ENCODE peak calls at places on chromosomes 5 and 9, in nine cellular contexts. R is AG09309, G is transverse colon, N is GM20000, L is tibial artery, M is lower leg skin, U is heart left ventricle, E is right atrium auricular region, F is foreskin keratinocyte. D is an unnamed sample.

GRCh38 chr9:134230092-134230941 is 66.0 kb upstream of the RNU6ATAC start:
- DNase-seq in N (no peak), F (no peak), R (no peak), M (no peak), G (no peak), L (no peak), U (no peak), E (no peak), D (no peak)

GRCh38 chr5:96528262-96528661 is 95.2 kb upstream of the PCSK1 start:
- DNase-seq in E (no peak), M (no peak), F (no peak), N (no peak), L (no peak), G (no peak), U (no peak), R (no peak), D (no peak)

GRCh38 chr9:92332577-92333287 is 7.0 kb downstream of the CENPP start:
- DNase-seq in G (no peak), E (no peak), R (no peak), U (no peak), F (no peak), L (no peak), N (no peak), M (no peak), D (no peak)

GRCh38 chr9:14768561-14769234 is 46.2 kb upstream of the CER1 start:
- DNase-seq in N (peak), E (no peak), M (no peak), L (no peak), U (no peak), F (peak), R (peak), G (no peak), D (no peak)

GRCh38 chr5:21806943-21807342 is 1046.2 kb downstream of the CDH12 start:
- DNase-seq in R (no peak), M (no peak), E (no peak), G (no peak), F (peak), N (no peak), U (no peak), L (no peak), D (no peak)

GRCh38 chr9:98427491-98427890 is 172.0 kb upstream of the TBC1D2 start:
- DNase-seq in U (no peak), E (no peak), L (no peak), N (no peak), M (no peak), G (no peak), R (no peak), F (no peak), D (no peak)

GRCh38 chr5:113181853-113182490 is 205.4 kb downstream of the DCP2 start:
- DNase-seq in M (no peak), U (no peak), R (no peak), E (no peak), N (no peak), F (no peak), G (no peak), L (no peak), D (no peak)

GRCh38 chr5:59066367-59067163 is 483.7 kb downstream of the RAB3C start:
- DNase-seq in N (no peak), R (peak), F (no peak), E (no peak), U (no peak), G (no peak), L (no peak), M (no peak), D (no peak)

GRCh38 chr9:96232539-96233241 is 69.3 kb downstream of the HSD17B3 start:
- DNase-seq in N (peak), R (peak), F (peak), G (peak), E (peak), U (peak), M (peak), L (peak), D (no peak)

GRCh38 chr5:139660105-139660915 is 12.2 kb downstream of the CXXC5 start:
- DNase-seq in R (no peak), F (peak), G (peak), L (peak), U (peak), M (peak), N (no peak), E (peak), D (no peak)

GRCh38 chr9:31334837-31335528 is 1049.5 kb upstream of the ACO1 start:
- DNase-seq in U (no peak), G (no peak), M (no peak), N (no peak), F (no peak), R (no peak), L (no peak), E (no peak), D (no peak)

GRCh38 chr9:109297899-109298298 is 23.0 kb downstream of the EPB41L4B start:
- DNase-seq in G (no peak), M (no peak), F (peak), U (no peak), R (peak), E (no peak), L (no peak), N (no peak), D (no peak)

GRCh38 chr9:92669527-92669889 is 423 bp downstream of the IPPK start:
- DNase-seq in L (no peak), G (peak), R (no peak), M (peak), N (peak), E (peak), F (no peak), U (no peak), D (no peak)

GRCh38 chr5:145244788-145245187 is 590.4 kb downstream of the PRELID2 start:
- DNase-seq in L (no peak), F (peak), M (no peak), E (no peak), U (no peak), R (peak), G (no peak), N (no peak), D (no peak)

GRCh38 chr5:125229556-125229955 is 483.1 kb upstream of the ZNF608 start:
- DNase-seq in L (no peak), U (no peak), R (no peak), M (no peak), E (no peak), G (no peak), F (no peak), N (no peak), D (no peak)

GRCh38 chr9:108270041-108270440 is 585.7 kb downstream of the ACTL7B start:
- DNase-seq in G (no peak), N (no peak), U (no peak), M (no peak), E (no peak), R (no peak), F (peak), L (no peak), D (no peak)

GRCh38 chr5:149007174-149007573 is 55.7 kb downstream of the SH3TC2 start:
- DNase-seq in L (no peak), R (peak), M (no peak), N (no peak), G (no peak), U (no peak), E (no peak), F (peak), D (no peak)

GRCh38 chr9:90046317-90046861 is 441.6 kb downstream of the GADD45G start:
- DNase-seq in R (no peak), M (no peak), G (no peak), U (no peak), F (no peak), N (no peak), L (no peak), E (no peak), D (no peak)

GRCh38 chr5:90557391-90557790 is 1.2 kb upstream of the ADGRV1 start:
- DNase-seq in E (no peak), R (no peak), M (no peak), F (no peak), G (no peak), U (no peak), N (no peak), L (no peak), D (no peak)

GRCh38 chr9:132814937-132815336 is 63.1 kb downstream of the AK8 start:
- DNase-seq in U (no peak), L (peak), G (no peak), R (no peak), N (no peak), M (peak), E (no peak), F (no peak), D (no peak)
- TF ChIP-seq CTCF in U (no peak), L (no peak), G (no peak), R (no peak), N (no peak), M (no peak), E (no peak), F (no peak), D (no peak)

GRCh38 chr5:170254056-170254455 is 21.3 kb downstream of the C5orf58 start:
- DNase-seq in G (no peak), M (no peak), U (no peak), F (peak), N (peak), R (no peak), E (no peak), L (no peak), D (no peak)
- TF ChIP-seq CTCF in G (no peak), M (no peak), U (no peak), F (no peak), N (no peak), R (no peak), E (no peak), L (no peak), D (no peak)

DNA sequence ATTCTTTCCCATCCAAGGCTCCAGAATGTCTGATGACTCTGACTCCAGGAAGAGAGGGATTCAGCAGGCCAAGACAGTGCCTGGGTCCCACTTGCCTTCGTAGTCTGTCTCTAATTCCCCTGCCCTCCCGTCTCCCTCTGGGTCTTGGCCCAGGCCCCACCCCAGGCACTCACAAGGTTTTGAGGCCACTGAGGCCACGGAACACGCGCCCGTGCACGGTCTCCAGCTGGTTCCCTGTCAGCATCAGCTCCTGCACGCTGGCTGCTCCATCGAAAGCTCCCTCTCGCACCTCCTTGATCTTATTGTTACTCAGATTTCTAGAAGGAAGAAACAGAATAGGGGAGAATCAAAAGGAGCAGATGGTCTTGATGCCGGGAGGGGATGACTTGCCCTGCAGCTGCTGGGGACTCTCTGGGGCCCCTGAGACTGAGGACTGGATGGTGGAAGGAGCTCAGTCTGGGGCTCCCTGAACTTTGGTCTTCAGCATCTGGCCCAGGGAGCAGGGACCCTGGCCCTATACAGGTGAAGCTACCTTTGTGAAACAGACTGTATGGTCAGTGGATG is 174.6 kb upstream of the PANK3 start:
- DNase-seq in L (peak), N (no peak), M (peak), G (no peak), F (no peak), U (no peak), E (no peak), R (no peak), D (no peak)
- TF ChIP-seq CTCF in L (no peak), N (no peak), M (no peak), G (no peak), F (no peak), U (no peak), E (no peak), R (no peak), D (no peak)

DNA sequence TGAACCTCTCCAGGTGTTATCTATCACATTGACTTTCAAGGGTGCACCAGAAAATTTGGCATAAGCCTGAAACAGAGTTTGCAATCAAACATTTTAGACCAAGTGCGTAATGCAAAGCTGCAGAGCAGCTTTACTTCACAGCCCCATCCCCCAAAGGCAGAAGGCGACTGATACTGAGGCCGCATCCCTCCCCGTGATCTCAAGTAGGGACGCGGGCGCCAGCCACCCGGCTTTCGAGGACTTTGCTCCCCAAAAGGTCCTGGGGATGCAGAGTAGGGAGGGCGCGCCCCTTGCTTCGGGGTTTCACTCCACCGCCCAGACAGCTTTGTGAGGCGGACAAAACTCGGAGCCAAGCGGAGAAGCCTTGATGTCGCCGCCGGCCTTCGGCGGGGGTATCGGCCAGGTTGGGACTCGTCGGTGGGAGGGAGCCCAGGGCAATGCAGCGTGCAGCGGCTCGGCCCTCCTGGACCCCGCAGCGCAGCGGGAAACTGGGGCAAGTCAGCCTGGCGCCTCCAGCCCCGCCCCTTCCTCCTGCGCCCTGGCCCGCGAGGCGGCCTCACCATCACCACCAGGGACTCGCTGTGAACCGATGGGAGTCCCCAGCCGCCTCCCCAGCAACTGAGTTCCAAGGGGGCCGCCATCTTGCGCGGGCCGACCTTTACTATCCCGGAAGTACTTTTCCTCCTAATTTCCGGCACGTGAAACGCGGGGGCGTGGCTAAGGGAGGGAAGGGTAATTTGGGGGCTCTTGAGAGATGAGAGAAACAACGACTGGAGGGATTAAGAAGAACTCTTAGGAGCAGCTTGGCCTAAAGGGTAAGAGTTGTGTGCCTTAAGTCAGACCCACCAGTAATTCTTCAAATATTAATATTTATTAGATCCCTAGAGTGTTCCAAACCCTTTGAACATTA is at the start of gene MTX3:
- DNase-seq in F (peak), U (peak), E (peak), R (peak), N (peak), L (peak), G (peak), M (peak), D (peak)
- TF ChIP-seq CTCF in F (no peak), U (no peak), E (no peak), R (no peak), N (no peak), L (no peak), G (no peak), M (no peak), D (peak)

DNA sequence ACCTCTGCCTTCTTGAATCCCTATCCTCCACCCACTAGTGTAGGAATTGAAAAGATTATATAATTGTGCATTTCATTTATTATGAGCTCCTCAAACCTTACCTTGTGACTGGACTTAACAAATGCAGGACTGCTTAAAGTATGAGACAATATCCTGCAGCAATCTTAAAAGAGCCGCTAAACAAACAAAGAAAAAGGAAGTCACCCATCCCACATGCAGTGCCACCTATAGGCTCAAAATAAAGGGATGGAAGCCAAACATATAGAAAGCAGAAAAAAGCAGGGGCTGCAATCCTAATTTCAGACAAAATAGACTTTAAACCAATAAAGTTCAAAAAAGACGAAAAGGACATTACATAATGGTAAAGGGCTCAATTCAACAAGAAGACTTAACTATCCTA is 8.7 kb downstream of the PCAT7 start:
- DNase-seq in M (no peak), L (no peak), E (no peak), N (no peak), F (no peak), U (no peak), G (no peak), R (no peak), D (no peak)
- TF ChIP-seq CTCF in M (no peak), L (no peak), E (no peak), N (no peak), F (peak), U (no peak), G (no peak), R (no peak), D (no peak)

D was measured in type B pancreatic cell.